ENCODE peak calls at places on chromosomes 5 and 9, in ten cellular contexts. One of them, this sample, is unnamed.

GRCh38 chr9:120873512-120873911 is 3.5 kb downstream of the PHF19 start:
- DNase-seq in prostate gland: no peak
- DNase-seq in psoas muscle: no peak
- DNase-seq in A172: peak; percentile 39
- DNase-seq in cardiac muscle cell: no peak
- DNase-seq in astrocyte of the hippocampus: peak; percentile 29
- DNase-seq in nephron progenitor cell: no peak
- DNase-seq in SHP77: peak; percentile 46
- DNase-seq in AG04450: no peak
- DNase-seq in T-helper 1 cell: peak; percentile 35
- DNase-seq in this sample: no peak

GRCh38 chr5:131610198-131611063 is 24.6 kb downstream of the RAPGEF6 start:
- DNase-seq in prostate gland: no peak
- DNase-seq in psoas muscle: no peak
- DNase-seq in A172: peak; percentile 85
- DNase-seq in cardiac muscle cell: peak; percentile 13
- DNase-seq in astrocyte of the hippocampus: peak; percentile 79
- DNase-seq in nephron progenitor cell: no peak
- DNase-seq in SHP77: no peak
- DNase-seq in AG04450: peak; percentile 83
- DNase-seq in T-helper 1 cell: no peak
- DNase-seq in this sample: no peak

GRCh38 chr5:64811050-64811640 is 42.4 kb downstream of the CWC27 start:
- DNase-seq in prostate gland: no peak
- DNase-seq in psoas muscle: no peak
- DNase-seq in A172: peak; percentile 54
- DNase-seq in cardiac muscle cell: peak; percentile 59
- DNase-seq in astrocyte of the hippocampus: peak; percentile 62
- DNase-seq in nephron progenitor cell: peak; percentile 7
- DNase-seq in SHP77: peak; percentile 24
- DNase-seq in AG04450: peak; percentile 27
- DNase-seq in T-helper 1 cell: peak; percentile 41
- DNase-seq in this sample: no peak

GRCh38 chr5:30968971-30969370 is 224.5 kb upstream of the CDH6 start:
- DNase-seq in prostate gland: no peak
- DNase-seq in psoas muscle: no peak
- DNase-seq in A172: no peak
- DNase-seq in cardiac muscle cell: no peak
- DNase-seq in astrocyte of the hippocampus: peak; percentile 17
- DNase-seq in nephron progenitor cell: no peak
- DNase-seq in SHP77: no peak
- DNase-seq in AG04450: no peak
- DNase-seq in T-helper 1 cell: no peak
- DNase-seq in this sample: no peak

GRCh38 chr9:34651286-34651685 is 699 bp upstream of the IL11RA start:
- DNase-seq in prostate gland: no peak
- DNase-seq in psoas muscle: peak; percentile 49
- DNase-seq in A172: peak; percentile 69
- DNase-seq in cardiac muscle cell: no peak
- DNase-seq in astrocyte of the hippocampus: peak; percentile 42
- DNase-seq in nephron progenitor cell: no peak
- DNase-seq in SHP77: no peak
- DNase-seq in AG04450: no peak
- DNase-seq in T-helper 1 cell: no peak
- DNase-seq in this sample: no peak

GRCh38 chr9:113634597-113635515 is 171.3 kb downstream of the RGS3 start:
- DNase-seq in prostate gland: no peak
- DNase-seq in psoas muscle: no peak
- DNase-seq in A172: no peak
- DNase-seq in cardiac muscle cell: peak; percentile 38
- DNase-seq in astrocyte of the hippocampus: peak; percentile 47
- DNase-seq in nephron progenitor cell: no peak
- DNase-seq in SHP77: no peak
- DNase-seq in AG04450: no peak
- DNase-seq in T-helper 1 cell: no peak
- DNase-seq in this sample: peak; percentile 41

GRCh38 chr5:22649076-22649475 is 204.1 kb downstream of the CDH12 start:
- DNase-seq in prostate gland: peak; percentile 44
- DNase-seq in psoas muscle: no peak
- DNase-seq in A172: no peak
- DNase-seq in cardiac muscle cell: no peak
- DNase-seq in astrocyte of the hippocampus: no peak
- DNase-seq in nephron progenitor cell: no peak
- DNase-seq in SHP77: no peak
- DNase-seq in AG04450: no peak
- DNase-seq in T-helper 1 cell: no peak
- DNase-seq in this sample: no peak

GRCh38 chr9:21607576-21607975 is 125.5 kb upstream of the IFNE start:
- DNase-seq in prostate gland: no peak
- DNase-seq in psoas muscle: no peak
- DNase-seq in A172: no peak
- DNase-seq in cardiac muscle cell: no peak
- DNase-seq in astrocyte of the hippocampus: peak; percentile 41
- DNase-seq in nephron progenitor cell: no peak
- DNase-seq in SHP77: no peak
- DNase-seq in AG04450: no peak
- DNase-seq in T-helper 1 cell: no peak
- DNase-seq in this sample: no peak

GRCh38 chr9:6552738-6553121 is 92.8 kb downstream of the GLDC start:
- DNase-seq in prostate gland: no peak
- DNase-seq in psoas muscle: no peak
- DNase-seq in A172: peak; percentile 36
- DNase-seq in cardiac muscle cell: no peak
- DNase-seq in astrocyte of the hippocampus: peak; percentile 51
- DNase-seq in nephron progenitor cell: no peak
- DNase-seq in SHP77: no peak
- DNase-seq in AG04450: no peak
- DNase-seq in T-helper 1 cell: no peak
- DNase-seq in this sample: no peak

GRCh38 chr9:37617837-37618236 is 25.4 kb upstream of the TOMM5 start:
- DNase-seq in prostate gland: no peak
- DNase-seq in psoas muscle: no peak
- DNase-seq in A172: peak; percentile 84
- DNase-seq in cardiac muscle cell: no peak
- DNase-seq in astrocyte of the hippocampus: peak; percentile 65
- DNase-seq in nephron progenitor cell: no peak
- DNase-seq in SHP77: no peak
- DNase-seq in AG04450: no peak
- DNase-seq in T-helper 1 cell: no peak
- DNase-seq in this sample: no peak

GRCh38 chr9:128001411-128002298 is 20.9 kb upstream of the EEIG1 start:
- DNase-seq in prostate gland: no peak
- DNase-seq in psoas muscle: peak; percentile 26
- DNase-seq in A172: peak; percentile 96
- DNase-seq in cardiac muscle cell: peak; percentile 21
- DNase-seq in astrocyte of the hippocampus: peak; percentile 94
- DNase-seq in nephron progenitor cell: peak; percentile 27
- DNase-seq in SHP77: no peak
- DNase-seq in AG04450: peak; percentile 68
- DNase-seq in T-helper 1 cell: no peak
- DNase-seq in this sample: no peak

GRCh38 chr5:172925336-172925948 is 33.8 kb upstream of the RPL26L1 start:
- DNase-seq in prostate gland: no peak
- DNase-seq in psoas muscle: no peak
- DNase-seq in A172: no peak
- DNase-seq in cardiac muscle cell: no peak
- DNase-seq in astrocyte of the hippocampus: no peak
- DNase-seq in nephron progenitor cell: no peak
- DNase-seq in SHP77: no peak
- DNase-seq in AG04450: no peak
- DNase-seq in T-helper 1 cell: no peak
- DNase-seq in this sample: no peak

GRCh38 chr5:176553260-176554085 is 4.3 kb downstream of the CDHR2 start:
- DNase-seq in prostate gland: no peak
- DNase-seq in psoas muscle: no peak
- DNase-seq in A172: peak; percentile 52
- DNase-seq in cardiac muscle cell: no peak
- DNase-seq in astrocyte of the hippocampus: no peak
- DNase-seq in nephron progenitor cell: no peak
- DNase-seq in SHP77: no peak
- DNase-seq in AG04450: no peak
- DNase-seq in T-helper 1 cell: no peak
- DNase-seq in this sample: no peak

GRCh38 chr5:133376986-133377385 is 235.4 kb downstream of the FSTL4 start:
- DNase-seq in prostate gland: no peak
- DNase-seq in psoas muscle: no peak
- DNase-seq in A172: no peak
- DNase-seq in cardiac muscle cell: no peak
- DNase-seq in astrocyte of the hippocampus: no peak
- DNase-seq in nephron progenitor cell: no peak
- DNase-seq in SHP77: no peak
- DNase-seq in AG04450: no peak
- DNase-seq in T-helper 1 cell: no peak
- DNase-seq in this sample: no peak

GRCh38 chr5:151758430-151759241 is at the start of gene ATOX1:
- DNase-seq in prostate gland: peak; percentile 90
- DNase-seq in psoas muscle: peak; percentile 93
- DNase-seq in A172: peak; percentile 89
- DNase-seq in cardiac muscle cell: peak; percentile 97
- DNase-seq in astrocyte of the hippocampus: peak; percentile 98
- DNase-seq in nephron progenitor cell: peak; percentile 96
- DNase-seq in SHP77: peak; percentile 84
- DNase-seq in AG04450: peak; percentile 62
- DNase-seq in T-helper 1 cell: peak; percentile 91
- DNase-seq in this sample: peak; percentile 95

GRCh38 chr5:168803541-168803940 is 224.4 kb upstream of the PANK3 start:
- DNase-seq in prostate gland: no peak
- DNase-seq in psoas muscle: no peak
- DNase-seq in A172: no peak
- DNase-seq in cardiac muscle cell: no peak
- DNase-seq in astrocyte of the hippocampus: no peak
- DNase-seq in nephron progenitor cell: no peak
- DNase-seq in SHP77: no peak
- DNase-seq in AG04450: no peak
- DNase-seq in T-helper 1 cell: no peak
- DNase-seq in this sample: no peak

GRCh38 chr5:134958755-134959154 is 9.0 kb upstream of the CATSPER3 start:
- DNase-seq in prostate gland: no peak
- DNase-seq in psoas muscle: no peak
- DNase-seq in A172: no peak
- DNase-seq in cardiac muscle cell: no peak
- DNase-seq in astrocyte of the hippocampus: no peak
- DNase-seq in nephron progenitor cell: no peak
- DNase-seq in SHP77: no peak
- DNase-seq in AG04450: no peak
- DNase-seq in T-helper 1 cell: no peak
- DNase-seq in this sample: no peak

GRCh38 chr9:93826209-93826608 is 128.9 kb downstream of the BARX1 start:
- DNase-seq in prostate gland: no peak
- DNase-seq in psoas muscle: no peak
- DNase-seq in A172: no peak
- DNase-seq in cardiac muscle cell: no peak
- DNase-seq in astrocyte of the hippocampus: no peak
- DNase-seq in nephron progenitor cell: no peak
- DNase-seq in SHP77: no peak
- DNase-seq in AG04450: no peak
- DNase-seq in T-helper 1 cell: peak; percentile 20
- DNase-seq in this sample: peak; percentile 47

GRCh38 chr9:93304574-93305496 is 120.9 kb downstream of the WNK2 start:
- DNase-seq in prostate gland: peak; percentile 77
- DNase-seq in psoas muscle: peak; percentile 61
- DNase-seq in A172: peak; percentile 11
- DNase-seq in cardiac muscle cell: peak; percentile 80
- DNase-seq in astrocyte of the hippocampus: peak; percentile 85
- DNase-seq in nephron progenitor cell: peak; percentile 66
- DNase-seq in SHP77: peak; percentile 31
- DNase-seq in AG04450: no peak
- DNase-seq in T-helper 1 cell: no peak
- DNase-seq in this sample: peak; percentile 81

GRCh38 chr5:78549043-78549442 is 99.5 kb downstream of the LHFPL2 start:
- DNase-seq in prostate gland: no peak
- DNase-seq in psoas muscle: peak; percentile 39
- DNase-seq in A172: no peak
- DNase-seq in cardiac muscle cell: no peak
- DNase-seq in astrocyte of the hippocampus: no peak
- DNase-seq in nephron progenitor cell: no peak
- DNase-seq in SHP77: no peak
- DNase-seq in AG04450: no peak
- DNase-seq in T-helper 1 cell: no peak
- DNase-seq in this sample: no peak

GRCh38 chr5:172582940-172583339 is 58.1 kb upstream of the NEURL1B start:
- DNase-seq in prostate gland: no peak
- DNase-seq in psoas muscle: no peak
- DNase-seq in A172: no peak
- DNase-seq in cardiac muscle cell: no peak
- DNase-seq in astrocyte of the hippocampus: no peak
- DNase-seq in nephron progenitor cell: no peak
- DNase-seq in SHP77: no peak
- DNase-seq in AG04450: no peak
- DNase-seq in T-helper 1 cell: no peak
- DNase-seq in this sample: peak; percentile 41